ENCODE peak calls at places on chromosomes 4 and X, in eight cellular contexts. One of them, this sample, is unnamed.
A peak's percentile ranks its signal among the peaks of the same experiment; 100 is the strongest.

GRCh38 chr4:10023050-10023419 is 1.7 kb upstream of the SLC2A9 start:
- DNase-seq in NCI-H1092: no peak
- DNase-seq in ovary: no peak
- DNase-seq in head of caudate nucleus: no peak
- DNase-seq in fibroblast of mammary gland: no peak
- DNase-seq in activated T-cell treated with anti-CD3 and anti-CD28 coated beads for 24 hours: no peak
- DNase-seq in NCI-H2171 treated with DMSO at 0.1 percent for 48 hours: no peak
- DNase-seq in GM10248: no peak
- DNase-seq in this sample: no peak

GRCh38 chr4:876780-877179 is 50.9 kb upstream of the CPLX1 start:
- DNase-seq in NCI-H1092: no peak
- DNase-seq in GM10248: no peak
- DNase-seq in head of caudate nucleus: no peak
- DNase-seq in fibroblast of mammary gland: no peak
- DNase-seq in activated T-cell treated with anti-CD3 and anti-CD28 coated beads for 24 hours: no peak
- DNase-seq in ovary: no peak
- DNase-seq in NCI-H2171 treated with DMSO at 0.1 percent for 48 hours: no peak
- DNase-seq in this sample: no peak

GRCh38 chr4:40622913-40623312 is 6.8 kb downstream of the RBM47 start:
- DNase-seq in NCI-H2171 treated with DMSO at 0.1 percent for 48 hours: no peak
- DNase-seq in head of caudate nucleus: no peak
- DNase-seq in ovary: no peak
- DNase-seq in GM10248: no peak
- DNase-seq in activated T-cell treated with anti-CD3 and anti-CD28 coated beads for 24 hours: no peak
- DNase-seq in NCI-H1092: no peak
- DNase-seq in fibroblast of mammary gland: no peak
- DNase-seq in this sample: no peak

GRCh38 chrX:84865113-84865512 is 138.6 kb upstream of the APOOL start:
- DNase-seq in NCI-H1092: no peak
- DNase-seq in head of caudate nucleus: no peak
- DNase-seq in ovary: no peak
- DNase-seq in activated T-cell treated with anti-CD3 and anti-CD28 coated beads for 24 hours: no peak
- DNase-seq in fibroblast of mammary gland: peak; percentile 84
- DNase-seq in GM10248: no peak
- DNase-seq in NCI-H2171 treated with DMSO at 0.1 percent for 48 hours: no peak
- DNase-seq in this sample: no peak

GRCh38 chr4:92776080-92776479 is 472.3 kb downstream of the GRID2 start:
- DNase-seq in NCI-H2171 treated with DMSO at 0.1 percent for 48 hours: no peak
- DNase-seq in NCI-H1092: no peak
- DNase-seq in fibroblast of mammary gland: no peak
- DNase-seq in GM10248: no peak
- DNase-seq in ovary: no peak
- DNase-seq in head of caudate nucleus: no peak
- DNase-seq in activated T-cell treated with anti-CD3 and anti-CD28 coated beads for 24 hours: no peak
- DNase-seq in this sample: no peak

GRCh38 chr4:19819737-19820136 is 432.0 kb upstream of the SLIT2 start:
- DNase-seq in NCI-H2171 treated with DMSO at 0.1 percent for 48 hours: no peak
- DNase-seq in ovary: no peak
- DNase-seq in NCI-H1092: no peak
- DNase-seq in fibroblast of mammary gland: no peak
- DNase-seq in GM10248: no peak
- DNase-seq in head of caudate nucleus: no peak
- DNase-seq in activated T-cell treated with anti-CD3 and anti-CD28 coated beads for 24 hours: no peak
- DNase-seq in this sample: no peak

GRCh38 chrX:138777230-138777629 is 65.7 kb upstream of the FGF13 start:
- DNase-seq in ovary: no peak
- DNase-seq in head of caudate nucleus: no peak
- DNase-seq in GM10248: no peak
- DNase-seq in activated T-cell treated with anti-CD3 and anti-CD28 coated beads for 24 hours: no peak
- DNase-seq in NCI-H1092: no peak
- DNase-seq in NCI-H2171 treated with DMSO at 0.1 percent for 48 hours: no peak
- DNase-seq in fibroblast of mammary gland: no peak
- DNase-seq in this sample: no peak

GRCh38 chr4:88616275-88616996 is 24.2 kb downstream of the HERC3 start:
- DNase-seq in activated T-cell treated with anti-CD3 and anti-CD28 coated beads for 24 hours: no peak
- DNase-seq in fibroblast of mammary gland: peak; percentile 97
- DNase-seq in NCI-H1092: no peak
- DNase-seq in ovary: no peak
- DNase-seq in GM10248: no peak
- DNase-seq in head of caudate nucleus: no peak
- DNase-seq in NCI-H2171 treated with DMSO at 0.1 percent for 48 hours: no peak
- DNase-seq in this sample: no peak

GRCh38 chrX:130575831-130576404 is 174.1 kb downstream of the RBMX2 start:
- DNase-seq in head of caudate nucleus: peak; percentile 56
- DNase-seq in NCI-H1092: peak; percentile 13
- DNase-seq in NCI-H2171 treated with DMSO at 0.1 percent for 48 hours: peak; percentile 27
- DNase-seq in activated T-cell treated with anti-CD3 and anti-CD28 coated beads for 24 hours: no peak
- DNase-seq in GM10248: peak; percentile 38
- DNase-seq in ovary: peak; percentile 28
- DNase-seq in fibroblast of mammary gland: peak; percentile 40
- DNase-seq in this sample: no peak

GRCh38 chr4:100189820-100190642 is at the start of gene DDIT4L:
- DNase-seq in NCI-H2171 treated with DMSO at 0.1 percent for 48 hours: no peak
- DNase-seq in activated T-cell treated with anti-CD3 and anti-CD28 coated beads for 24 hours: no peak
- DNase-seq in head of caudate nucleus: peak; percentile 50
- DNase-seq in fibroblast of mammary gland: peak; percentile 40
- DNase-seq in NCI-H1092: no peak
- DNase-seq in ovary: peak; percentile 60
- DNase-seq in GM10248: peak; percentile 20
- DNase-seq in this sample: no peak

GRCh38 chr4:154164931-154165839 is 326.4 kb downstream of the DCHS2 start:
- DNase-seq in GM10248: no peak
- DNase-seq in fibroblast of mammary gland: peak; percentile 96
- DNase-seq in activated T-cell treated with anti-CD3 and anti-CD28 coated beads for 24 hours: peak; percentile 28
- DNase-seq in NCI-H1092: no peak
- DNase-seq in ovary: no peak
- DNase-seq in head of caudate nucleus: no peak
- DNase-seq in NCI-H2171 treated with DMSO at 0.1 percent for 48 hours: no peak
- DNase-seq in this sample: no peak

GRCh38 chrX:68719904-68720614 is 72.6 kb downstream of the STARD8 start:
- DNase-seq in activated T-cell treated with anti-CD3 and anti-CD28 coated beads for 24 hours: no peak
- DNase-seq in NCI-H1092: no peak
- DNase-seq in ovary: no peak
- DNase-seq in fibroblast of mammary gland: peak; percentile 5
- DNase-seq in head of caudate nucleus: no peak
- DNase-seq in GM10248: no peak
- DNase-seq in NCI-H2171 treated with DMSO at 0.1 percent for 48 hours: no peak
- DNase-seq in this sample: no peak

GRCh38 chr4:6892190-6892908 is 17.3 kb upstream of the TBC1D14 start:
- DNase-seq in ovary: no peak
- DNase-seq in NCI-H1092: no peak
- DNase-seq in NCI-H2171 treated with DMSO at 0.1 percent for 48 hours: no peak
- DNase-seq in fibroblast of mammary gland: peak; percentile 72
- DNase-seq in GM10248: peak; percentile 38
- DNase-seq in activated T-cell treated with anti-CD3 and anti-CD28 coated beads for 24 hours: no peak
- DNase-seq in head of caudate nucleus: no peak
- DNase-seq in this sample: peak; percentile 73

GRCh38 chr4:62434921-62435320 is 1234.8 kb downstream of the ADGRL3 start:
- DNase-seq in activated T-cell treated with anti-CD3 and anti-CD28 coated beads for 24 hours: no peak
- DNase-seq in NCI-H2171 treated with DMSO at 0.1 percent for 48 hours: no peak
- DNase-seq in ovary: no peak
- DNase-seq in fibroblast of mammary gland: no peak
- DNase-seq in GM10248: no peak
- DNase-seq in head of caudate nucleus: no peak
- DNase-seq in NCI-H1092: no peak
- DNase-seq in this sample: no peak

GRCh38 chr4:95129036-95129435 is 371.3 kb downstream of the BMPR1B start:
- DNase-seq in NCI-H2171 treated with DMSO at 0.1 percent for 48 hours: no peak
- DNase-seq in NCI-H1092: no peak
- DNase-seq in activated T-cell treated with anti-CD3 and anti-CD28 coated beads for 24 hours: no peak
- DNase-seq in ovary: no peak
- DNase-seq in GM10248: no peak
- DNase-seq in fibroblast of mammary gland: peak; percentile 40
- DNase-seq in head of caudate nucleus: no peak
- DNase-seq in this sample: no peak

GRCh38 chrX:8783100-8784098 is 17.8 kb downstream of the FAM9A start:
- DNase-seq in fibroblast of mammary gland: peak; percentile 3
- DNase-seq in ovary: no peak
- DNase-seq in activated T-cell treated with anti-CD3 and anti-CD28 coated beads for 24 hours: peak; percentile 4
- DNase-seq in NCI-H1092: peak; percentile 18
- DNase-seq in GM10248: no peak
- DNase-seq in head of caudate nucleus: peak; percentile 47
- DNase-seq in NCI-H2171 treated with DMSO at 0.1 percent for 48 hours: peak; percentile 1
- DNase-seq in this sample: no peak

GRCh38 chrX:6708676-6709075 is 173.8 kb upstream of the VCX3A start:
- DNase-seq in activated T-cell treated with anti-CD3 and anti-CD28 coated beads for 24 hours: no peak
- DNase-seq in fibroblast of mammary gland: no peak
- DNase-seq in head of caudate nucleus: no peak
- DNase-seq in GM10248: no peak
- DNase-seq in NCI-H2171 treated with DMSO at 0.1 percent for 48 hours: no peak
- DNase-seq in NCI-H1092: no peak
- DNase-seq in ovary: no peak
- DNase-seq in this sample: no peak

GRCh38 chrX:154349359-154349935 is 25.0 kb downstream of the FLNA start:
- DNase-seq in ovary: peak; percentile 41
- DNase-seq in fibroblast of mammary gland: no peak
- DNase-seq in NCI-H1092: no peak
- DNase-seq in NCI-H2171 treated with DMSO at 0.1 percent for 48 hours: no peak
- DNase-seq in activated T-cell treated with anti-CD3 and anti-CD28 coated beads for 24 hours: no peak
- DNase-seq in GM10248: no peak
- DNase-seq in head of caudate nucleus: no peak
- DNase-seq in this sample: no peak

GRCh38 chr4:74674750-74675149 is 119.6 kb downstream of the BTC start:
- DNase-seq in head of caudate nucleus: no peak
- DNase-seq in fibroblast of mammary gland: no peak
- DNase-seq in GM10248: no peak
- DNase-seq in NCI-H2171 treated with DMSO at 0.1 percent for 48 hours: no peak
- DNase-seq in NCI-H1092: no peak
- DNase-seq in ovary: no peak
- DNase-seq in activated T-cell treated with anti-CD3 and anti-CD28 coated beads for 24 hours: no peak
- DNase-seq in this sample: no peak

GRCh38 chrX:65136424-65136823 is 160.2 kb upstream of the ZC4H2 start:
- DNase-seq in GM10248: no peak
- DNase-seq in fibroblast of mammary gland: no peak
- DNase-seq in activated T-cell treated with anti-CD3 and anti-CD28 coated beads for 24 hours: no peak
- DNase-seq in NCI-H2171 treated with DMSO at 0.1 percent for 48 hours: no peak
- DNase-seq in head of caudate nucleus: no peak
- DNase-seq in NCI-H1092: no peak
- DNase-seq in ovary: no peak
- DNase-seq in this sample: no peak

GRCh38 chr4:94156816-94157215 is 50.8 kb upstream of the SMARCAD1 start:
- DNase-seq in NCI-H1092: no peak
- DNase-seq in activated T-cell treated with anti-CD3 and anti-CD28 coated beads for 24 hours: no peak
- DNase-seq in ovary: no peak
- DNase-seq in NCI-H2171 treated with DMSO at 0.1 percent for 48 hours: no peak
- DNase-seq in GM10248: no peak
- DNase-seq in head of caudate nucleus: no peak
- DNase-seq in fibroblast of mammary gland: no peak
- DNase-seq in this sample: no peak

GRCh38 chr4:94766856-94767255 is 9.1 kb downstream of the BMPR1B start:
- DNase-seq in fibroblast of mammary gland: peak; percentile 82
- DNase-seq in head of caudate nucleus: no peak
- DNase-seq in activated T-cell treated with anti-CD3 and anti-CD28 coated beads for 24 hours: no peak
- DNase-seq in NCI-H1092: no peak
- DNase-seq in GM10248: no peak
- DNase-seq in NCI-H2171 treated with DMSO at 0.1 percent for 48 hours: peak; percentile 8
- DNase-seq in ovary: no peak
- DNase-seq in this sample: no peak

GRCh38 chr4:170139764-170140163 is 50.0 kb upstream of the AADAT start:
- DNase-seq in NCI-H2171 treated with DMSO at 0.1 percent for 48 hours: no peak
- DNase-seq in ovary: no peak
- DNase-seq in GM10248: no peak
- DNase-seq in head of caudate nucleus: no peak
- DNase-seq in NCI-H1092: no peak
- DNase-seq in fibroblast of mammary gland: peak; percentile 79
- DNase-seq in activated T-cell treated with anti-CD3 and anti-CD28 coated beads for 24 hours: no peak
- DNase-seq in this sample: no peak

GRCh38 chr4:22573198-22573597 is 57.3 kb upstream of the ADGRA3 start:
- DNase-seq in NCI-H1092: peak; percentile 4
- DNase-seq in fibroblast of mammary gland: peak; percentile 11
- DNase-seq in NCI-H2171 treated with DMSO at 0.1 percent for 48 hours: no peak
- DNase-seq in GM10248: no peak
- DNase-seq in activated T-cell treated with anti-CD3 and anti-CD28 coated beads for 24 hours: no peak
- DNase-seq in head of caudate nucleus: peak; percentile 58
- DNase-seq in ovary: peak; percentile 61
- DNase-seq in this sample: no peak

GRCh38 chr4:54547299-54548097 is 110.3 kb upstream of the KIT start:
- DNase-seq in head of caudate nucleus: no peak
- DNase-seq in activated T-cell treated with anti-CD3 and anti-CD28 coated beads for 24 hours: no peak
- DNase-seq in NCI-H2171 treated with DMSO at 0.1 percent for 48 hours: no peak
- DNase-seq in fibroblast of mammary gland: no peak
- DNase-seq in NCI-H1092: no peak
- DNase-seq in GM10248: no peak
- DNase-seq in ovary: no peak
- DNase-seq in this sample: no peak

GRCh38 chrX:39752820-39753219 is 344.9 kb downstream of the BCOR start:
- DNase-seq in NCI-H1092: peak; percentile 47
- DNase-seq in activated T-cell treated with anti-CD3 and anti-CD28 coated beads for 24 hours: no peak
- DNase-seq in fibroblast of mammary gland: peak; percentile 42
- DNase-seq in NCI-H2171 treated with DMSO at 0.1 percent for 48 hours: peak; percentile 84
- DNase-seq in head of caudate nucleus: peak; percentile 59
- DNase-seq in GM10248: no peak
- DNase-seq in ovary: peak; percentile 40
- DNase-seq in this sample: no peak

GRCh38 chr4:88283661-88284377 is 542 bp downstream of the PPM1K start:
- DNase-seq in NCI-H1092: peak; percentile 51
- DNase-seq in GM10248: peak; percentile 57
- DNase-seq in head of caudate nucleus: peak; percentile 77
- DNase-seq in fibroblast of mammary gland: peak; percentile 54
- DNase-seq in activated T-cell treated with anti-CD3 and anti-CD28 coated beads for 24 hours: peak; percentile 44
- DNase-seq in ovary: peak; percentile 80
- DNase-seq in NCI-H2171 treated with DMSO at 0.1 percent for 48 hours: peak; percentile 33
- DNase-seq in this sample: peak; percentile 66